ENCODE peak calls at places on chromosomes 13 and 19, in five cellular contexts. X is tibial nerve, C is B cell, Q is suprapubic skin, I is psoas muscle. T is an unnamed sample.

GRCh38 chr19:14517446-14517839 is 754 bp downstream of the DNAJB1 start:
- DNase-seq in C (no peak), I (no peak), X (no peak), Q (peak), T (no peak)

GRCh38 chr13:46961719-46962118 is 64.9 kb upstream of the HTR2A start:
- DNase-seq in I (no peak), C (no peak), Q (no peak), X (no peak), T (no peak)

GRCh38 chr19:8395621-8396082 is 5.5 kb downstream of the RAB11B start:
- DNase-seq in X (no peak), C (no peak), I (no peak), Q (no peak), T (no peak)

GRCh38 chr19:51247972-51248371 is 2.9 kb upstream of the SIGLECL1 start:
- DNase-seq in I (no peak), Q (no peak), X (no peak), C (no peak), T (no peak)

GRCh38 chr13:52749446-52749845 is 9.8 kb upstream of the CNMD start:
- DNase-seq in I (no peak), Q (no peak), C (no peak), X (no peak), T (no peak)

GRCh38 chr19:30799854-30800755 is 427.9 kb downstream of the ZNF536 start:
- DNase-seq in X (no peak), I (peak), Q (no peak), C (no peak), T (no peak)

GRCh38 chr13:87089391-87089790 is 581.8 kb upstream of the SLITRK5 start:
- DNase-seq in Q (no peak), X (no peak), C (no peak), I (no peak), T (no peak)

GRCh38 chr13:33285420-33286124 is at the start of gene STARD13:
- DNase-seq in C (peak), I (peak), Q (peak), X (peak), T (peak)

GRCh38 chr13:93951153-93951552 is 528.3 kb downstream of the DCT start:
- DNase-seq in X (no peak), I (no peak), Q (no peak), C (no peak), T (no peak)
- TF ChIP-seq CTCF in X (peak), I (no peak), Q (no peak), C (no peak), T (peak)

DNA sequence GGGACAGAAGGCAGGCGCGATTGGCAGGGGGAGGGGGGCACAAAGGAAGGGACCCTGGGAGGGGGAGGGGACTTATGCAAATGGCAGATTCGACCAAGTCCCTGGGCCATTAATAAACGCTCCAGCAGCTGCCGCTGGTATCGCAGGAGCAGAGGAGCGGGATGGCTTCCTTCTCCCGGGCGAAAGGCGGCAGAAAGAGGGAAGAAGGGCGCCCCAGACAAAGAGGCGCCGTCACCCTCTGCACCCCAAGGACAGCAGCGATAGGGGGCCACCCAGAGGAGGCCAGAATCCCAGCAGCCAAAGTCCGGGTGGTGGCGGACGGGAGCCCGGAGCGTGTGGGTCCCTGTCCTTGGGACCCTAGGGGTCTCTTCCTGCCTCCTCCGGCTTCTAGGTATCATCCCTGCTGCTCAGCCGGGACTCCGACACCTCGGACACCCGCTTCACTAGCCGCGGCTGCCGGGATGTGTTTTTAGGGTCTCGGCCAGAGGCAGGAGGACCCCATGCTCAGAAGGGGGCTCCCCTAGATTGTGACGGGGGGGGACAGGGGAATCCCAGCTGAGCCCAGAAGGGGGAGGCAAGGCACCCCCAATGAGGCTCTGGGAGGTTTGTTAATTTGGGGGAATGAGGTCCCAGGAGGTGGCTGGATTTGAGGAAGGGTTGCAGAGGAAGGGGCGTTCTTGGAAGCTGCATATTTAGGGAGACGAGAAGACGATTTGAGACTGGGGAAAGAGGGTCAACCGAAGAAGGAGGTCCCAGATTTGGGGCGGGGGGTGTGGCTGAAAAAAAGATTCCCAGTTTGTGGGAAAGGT is 1.7 kb downstream of the PTPRS start:
- DNase-seq in I (no peak), X (no peak), Q (no peak), C (peak), T (no peak)
- TF ChIP-seq CTCF in I (no peak), X (peak), Q (no peak), C (no peak), T (no peak)

DNA sequence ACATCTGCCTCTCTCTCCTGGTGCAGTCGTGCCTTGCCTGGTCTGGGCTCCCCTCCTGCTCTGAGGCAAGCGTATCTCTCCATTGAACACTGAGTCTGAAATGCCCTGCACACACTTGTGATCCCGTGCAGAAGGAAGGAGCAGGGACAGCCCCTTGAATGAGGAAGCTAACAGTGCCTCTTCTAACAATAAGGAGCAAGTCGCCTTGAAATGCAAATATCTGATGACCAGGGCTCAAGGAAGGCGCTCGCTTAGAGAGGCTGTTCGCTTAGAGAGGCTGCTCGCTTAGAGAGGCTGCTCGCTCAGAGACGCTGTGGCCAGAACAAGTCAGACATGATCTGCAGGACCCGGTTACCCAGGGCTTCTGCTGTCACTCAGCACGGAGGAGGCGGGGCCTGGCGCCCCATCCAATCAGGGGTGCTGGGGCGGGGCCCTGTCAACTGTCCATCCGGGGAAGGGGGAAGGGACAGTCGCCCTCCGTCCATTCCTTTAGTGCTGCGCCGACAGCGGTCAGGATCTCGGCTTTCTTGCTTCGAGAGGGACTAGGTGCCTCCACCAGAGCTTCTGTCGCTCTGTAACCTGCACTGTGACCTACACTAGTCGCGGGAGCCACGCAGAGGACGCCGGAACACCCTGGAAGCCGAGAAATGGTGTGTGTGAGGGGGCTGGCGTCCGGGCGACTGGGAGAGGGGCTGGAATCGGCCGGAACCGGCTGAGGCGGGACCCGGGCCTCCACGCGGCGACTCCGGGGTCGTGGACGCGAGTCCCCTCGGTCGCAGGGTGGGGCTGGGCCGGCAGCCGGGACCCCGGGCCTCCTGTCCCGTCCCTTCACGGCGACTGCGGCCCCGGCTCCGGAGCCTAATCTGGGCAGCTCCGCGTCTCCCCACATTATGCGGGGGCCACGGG is at the start of gene ZNF440:
- DNase-seq in C (peak), I (peak), X (peak), Q (peak), T (peak)
- TF ChIP-seq CTCF in C (no peak), I (no peak), X (no peak), Q (no peak), T (no peak)

DNA sequence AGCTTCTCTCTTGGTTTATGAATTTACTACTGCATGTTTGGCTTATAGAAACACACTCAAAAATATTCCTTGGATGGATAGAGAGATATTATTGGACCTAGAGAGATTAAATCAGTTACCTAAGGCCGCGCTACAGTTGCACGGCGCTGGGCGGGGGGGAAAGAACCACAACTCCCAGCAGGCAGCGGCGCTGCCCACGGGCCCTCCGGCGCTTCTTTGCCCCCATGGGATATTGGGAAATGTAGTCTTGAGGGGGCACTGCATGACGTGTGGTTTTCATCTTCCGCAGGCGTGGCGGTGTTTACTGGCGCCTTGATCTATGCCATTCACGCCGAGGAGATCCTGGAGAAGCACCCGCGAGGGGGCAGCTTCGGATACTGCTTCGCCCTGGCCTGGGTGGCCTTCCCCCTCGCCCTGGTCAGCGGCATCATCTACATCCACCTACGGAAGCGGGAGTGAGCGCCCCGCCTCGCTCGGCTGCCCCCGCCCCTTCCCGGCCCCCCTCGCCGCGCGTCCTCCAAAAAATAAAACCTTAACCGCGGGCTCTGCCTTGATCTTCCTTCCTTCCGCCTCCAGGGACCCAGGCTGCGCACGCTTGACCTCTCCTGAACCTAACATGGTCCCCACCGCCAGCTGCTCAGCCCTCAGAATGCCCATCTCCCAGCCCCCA is 4.8 kb downstream of the EMP3 start:
- DNase-seq in Q (peak), C (peak), X (peak), I (peak), T (no peak)
- TF ChIP-seq CTCF in Q (peak), C (peak), X (no peak), I (no peak), T (no peak)

GRCh38 chr13:20254076-20254475 is 22.0 kb upstream of the GJB6 start:
- DNase-seq in Q (no peak), I (no peak), C (no peak), X (no peak), T (no peak)
- TF ChIP-seq CTCF in Q (no peak), I (no peak), C (no peak), X (no peak), T (no peak)

GRCh38 chr13:76472916-76473315 is 413.3 kb downstream of the KCTD12 start:
- DNase-seq in C (no peak), X (no peak), I (no peak), Q (no peak), T (no peak)
- TF ChIP-seq CTCF in C (no peak), X (no peak), I (no peak), Q (no peak), T (no peak)

T was measured in chondrocyte.